ENCODE peak calls at places on chromosome 7, in four cellular contexts. One of them, this sample, is unnamed.

GRCh38 chr7:113371376-113372043 is 253.2 kb upstream of the SMIM30 start:
- DNase-seq in GM12865: no peak
- DNase-seq in adrenal gland: no peak
- DNase-seq in nucleus accumbens: no peak
- DNase-seq in this sample: no peak

GRCh38 chr7:100154651-100155491 is 3.7 kb downstream of the TRAPPC14 start:
- DNase-seq in nucleus accumbens: no peak
- DNase-seq in adrenal gland: no peak
- DNase-seq in GM12865: no peak
- DNase-seq in this sample: no peak

GRCh38 chr7:66727058-66727457 is 13.5 kb upstream of the RABGEF1 start:
- DNase-seq in nucleus accumbens: no peak
- DNase-seq in GM12865: no peak
- DNase-seq in adrenal gland: no peak
- DNase-seq in this sample: no peak

GRCh38 chr7:108222236-108222892 is 92.2 kb upstream of the LAMB4 start:
- DNase-seq in GM12865: no peak
- DNase-seq in adrenal gland: no peak
- DNase-seq in nucleus accumbens: no peak
- DNase-seq in this sample: no peak

GRCh38 chr7:66953044-66953427 is 32.0 kb downstream of the TMEM248 start:
- DNase-seq in nucleus accumbens: no peak
- DNase-seq in adrenal gland: no peak
- DNase-seq in GM12865: no peak
- DNase-seq in this sample: no peak

GRCh38 chr7:97973206-97973658 is 16.8 kb downstream of the OCM2 start:
- DNase-seq in adrenal gland: no peak
- DNase-seq in nucleus accumbens: peak
- DNase-seq in GM12865: no peak
- DNase-seq in this sample: no peak

GRCh38 chr7:64541438-64542359 is 21.2 kb downstream of the ZNF680 start:
- DNase-seq in adrenal gland: peak
- DNase-seq in nucleus accumbens: no peak
- DNase-seq in GM12865: no peak
- DNase-seq in this sample: no peak

GRCh38 chr7:112086496-112087254 is 119.5 kb downstream of the DOCK4 start:
- DNase-seq in nucleus accumbens: no peak
- DNase-seq in GM12865: no peak
- DNase-seq in adrenal gland: no peak
- DNase-seq in this sample: no peak

GRCh38 chr7:7103343-7104313 is 78.7 kb upstream of the C1GALT1 start:
- DNase-seq in adrenal gland: peak
- DNase-seq in nucleus accumbens: no peak
- DNase-seq in GM12865: peak
- DNase-seq in this sample: no peak

GRCh38 chr7:84799131-84799530 is 387.7 kb downstream of the SEMA3D start:
- DNase-seq in adrenal gland: no peak
- DNase-seq in GM12865: no peak
- DNase-seq in nucleus accumbens: no peak
- DNase-seq in this sample: no peak

This sample was measured in sciatic nerve.